ENCODE peak calls at places on chromosome 2, in six cellular contexts. Q, F, A, C, L and P are unnamed samples.

GRCh38 chr2:33406622-33407021 is 69.8 kb upstream of the RASGRP3 start:
- DNase-seq in Q (no peak), A (no peak), L (no peak), C (no peak), F (no peak), P (no peak)

GRCh38 chr2:42200534-42201227 is 31.5 kb downstream of the EML4 start:
- DNase-seq in F (no peak), Q (no peak), A (no peak), C (no peak), L (no peak), P (no peak)

GRCh38 chr2:172095146-172095904 is 7.4 kb downstream of the DLX2 start:
- DNase-seq in Q (peak; percentile 61), L (no peak), C (no peak), A (no peak), F (peak; percentile 60), P (no peak)

GRCh38 chr2:8679827-8680731 is 1.8 kb upstream of the ID2 start:
- DNase-seq in F (no peak), L (peak; percentile 44), A (peak; percentile 66), C (peak; percentile 25), Q (peak; percentile 90), P (peak; percentile 81)

GRCh38 chr2:37590119-37590571 is 81.3 kb downstream of the CDC42EP3 start:
- DNase-seq in F (no peak), Q (no peak), A (no peak), C (no peak), L (no peak), P (no peak)

GRCh38 chr2:188978291-188979081 is 4.3 kb downstream of the COL3A1 start:
- DNase-seq in A (peak; percentile 42), C (no peak), Q (peak; percentile 11), L (no peak), F (no peak), P (no peak)

GRCh38 chr2:79935771-79936657 is 368.5 kb downstream of the LRRTM1 start:
- DNase-seq in L (peak; percentile 87), Q (peak; percentile 38), C (no peak), F (no peak), A (peak; percentile 24), P (no peak)

GRCh38 chr2:100529900-100530299 is 32.9 kb upstream of the PDCL3 start:
- DNase-seq in Q (no peak), L (no peak), F (no peak), A (no peak), C (no peak), P (no peak)

GRCh38 chr2:202169826-202170424 is 68.5 kb downstream of the SUMO1 start:
- DNase-seq in Q (no peak), C (no peak), L (no peak), F (no peak), A (no peak), P (no peak)

GRCh38 chr2:152493417-152493816 is 158.4 kb downstream of the FMNL2 start:
- DNase-seq in C (no peak), A (no peak), F (no peak), Q (no peak), L (no peak), P (no peak)

GRCh38 chr2:176852667-176853066 is 359.9 kb upstream of the HNRNPA3 start:
- DNase-seq in Q (no peak), C (peak; percentile 43), A (no peak), L (no peak), F (no peak), P (no peak)

GRCh38 chr2:188201639-188202038 is 90.0 kb upstream of the GULP1 start:
- DNase-seq in A (no peak), L (no peak), C (no peak), F (no peak), Q (no peak), P (no peak)

GRCh38 chr2:225008935-225009334 is 33.3 kb downstream of the DOCK10 start:
- DNase-seq in C (no peak), L (no peak), F (no peak), A (no peak), Q (no peak), P (no peak)

GRCh38 chr2:63537306-63537705 is 51.0 kb downstream of the WDPCP start:
- DNase-seq in Q (no peak), L (no peak), F (no peak), A (no peak), C (no peak), P (no peak)

GRCh38 chr2:171432969-171433762 is 624 bp downstream of the METTL8 start:
- DNase-seq in Q (peak; percentile 55), C (peak; percentile 10), F (no peak), A (no peak), L (peak; percentile 34), P (no peak)

GRCh38 chr2:202307690-202308089 is 42.1 kb downstream of the NOP58 start:
- DNase-seq in Q (no peak), C (no peak), F (no peak), A (no peak), L (no peak), P (no peak)

GRCh38 chr2:241676665-241677064 is 9.9 kb downstream of the DTYMK start:
- DNase-seq in L (no peak), Q (no peak), F (no peak), A (no peak), C (no peak), P (no peak)

GRCh38 chr2:37870829-37871228 is 54.3 kb upstream of the RMDN2 start:
- DNase-seq in C (no peak), L (no peak), A (no peak), F (no peak), Q (no peak), P (no peak)

GRCh38 chr2:25265802-25266201 is 75.9 kb downstream of the DNMT3A start:
- DNase-seq in Q (no peak), A (no peak), F (no peak), C (no peak), L (no peak), P (no peak)

GRCh38 chr2:60516383-60516811 is 37.1 kb downstream of the BCL11A start:
- DNase-seq in Q (no peak), A (no peak), F (no peak), C (no peak), L (no peak), P (no peak)

GRCh38 chr2:104804148-104804890 is 49.6 kb upstream of the POU3F3 start:
- DNase-seq in Q (no peak), F (no peak), C (no peak), A (no peak), L (no peak), P (no peak)

GRCh38 chr2:28633739-28634138 is 117.9 kb upstream of the PPP1CB start:
- DNase-seq in F (no peak), A (no peak), Q (peak; percentile 41), C (no peak), L (no peak), P (no peak)

GRCh38 chr2:12507295-12507694 is 209.4 kb upstream of the TRIB2 start:
- DNase-seq in Q (no peak), C (no peak), A (no peak), L (no peak), F (no peak), P (no peak)